ENCODE peak calls at places on chromosomes 11 and 22, in six cellular contexts. O is dorsolateral prefrontal cortex, I is posterior vena cava, W is glomerular endothelial cell, X is left lobe of liver, J is tibial nerve. U is an unnamed sample.

GRCh38 chr11:30501744-30502143 is 84.4 kb downstream of the MPPED2 start:
- DNase-seq in X (no peak), I (no peak), O (no peak), W (no peak), J (no peak), U (no peak)

GRCh38 chr22:30906411-30906810 is 62.2 kb downstream of the MORC2 start:
- DNase-seq in I (no peak), J (no peak), W (no peak), O (no peak), X (no peak), U (no peak)

GRCh38 chr22:39688186-39688768 is 117.7 kb downstream of the CACNA1I start:
- DNase-seq in X (no peak), J (no peak), I (no peak), W (no peak), O (no peak), U (no peak)

GRCh38 chr11:57913713-57914704 is 109.7 kb upstream of the OR9Q1 start:
- DNase-seq in O (no peak), I (no peak), W (no peak), J (no peak), X (no peak), U (no peak)

GRCh38 chr11:79168530-79169110 is 272.2 kb downstream of the TENM4 start:
- DNase-seq in W (no peak), J (no peak), O (no peak), X (no peak), I (no peak), U (no peak)

GRCh38 chr22:48720662-48721393 is 1106.8 kb downstream of the BRD1 start:
- DNase-seq in W (no peak), I (peak; percentile 67), X (no peak), J (no peak), O (no peak), U (no peak)

GRCh38 chr22:44357296-44357961 is 44.7 kb upstream of the SHISAL1 start:
- DNase-seq in X (no peak), I (peak; percentile 43), O (no peak), J (no peak), W (no peak), U (no peak)

GRCh38 chr22:39439170-39439569 is 17.6 kb upstream of the MGAT3 start:
- DNase-seq in J (no peak), I (no peak), X (no peak), W (no peak), O (no peak), U (no peak)

GRCh38 chr11:79308429-79308828 is 132.4 kb downstream of the TENM4 start:
- DNase-seq in W (no peak), I (no peak), X (no peak), O (no peak), J (no peak), U (no peak)

GRCh38 chr11:13667795-13668101 is 720 bp upstream of the FAR1 start:
- DNase-seq in J (no peak), I (no peak), O (no peak), W (no peak), X (no peak), U (no peak)

GRCh38 chr11:11036185-11037161 is 178.6 kb upstream of the ZBED5 start:
- DNase-seq in J (peak; percentile 35), W (no peak), X (no peak), I (no peak), O (peak; percentile 65), U (no peak)

GRCh38 chr11:103584021-103584420 is 452.4 kb upstream of the DDI1 start:
- DNase-seq in W (no peak), X (no peak), O (no peak), I (no peak), J (no peak), U (no peak)

GRCh38 chr22:39634530-39635399 is 64.2 kb downstream of the CACNA1I start:
- DNase-seq in X (no peak), I (no peak), O (no peak), W (peak; percentile 39), J (no peak), U (no peak)

GRCh38 chr11:57094206-57094940 is 87.4 kb upstream of the LRRC55 start:
- DNase-seq in X (no peak), O (no peak), I (no peak), J (no peak), W (no peak), U (no peak)

GRCh38 chr22:19571207-19571795 is 47.1 kb upstream of the CLDN5 start:
- DNase-seq in W (no peak), I (no peak), X (no peak), O (no peak), J (no peak), U (no peak)

GRCh38 chr11:71311928-71312510 is 59.6 kb upstream of the SHANK2 start:
- DNase-seq in X (peak; percentile 67), I (peak; percentile 34), O (no peak), W (no peak), J (no peak), U (peak; percentile 80)

GRCh38 chr11:95134491-95134890 is 44.8 kb downstream of the ENDOD1 start:
- DNase-seq in W (no peak), O (no peak), J (no peak), X (no peak), I (no peak), U (no peak)

GRCh38 chr11:69437001-69437875 is 44.2 kb upstream of the LINC01488 start:
- DNase-seq in J (no peak), I (peak; percentile 45), X (peak; percentile 68), W (no peak), O (no peak), U (peak; percentile 49)

GRCh38 chr11:35803115-35803514 is 140.5 kb downstream of the TRIM44 start:
- DNase-seq in O (no peak), W (no peak), I (no peak), X (no peak), J (no peak), U (no peak)

GRCh38 chr11:46326813-46327416 is 20.3 kb upstream of the DGKZ start:
- DNase-seq in X (no peak), I (no peak), O (no peak), W (no peak), J (no peak), U (no peak)

U was measured in right lobe of liver.